ENCODE peak calls at places on chromosomes 1 and 21, in seven cellular contexts. G, O, Y, H, T, S and D are unnamed samples.

GRCh38 chr1:198680174-198680871 is 41.5 kb downstream of the PTPRC start:
- DNase-seq in S (peak), G (no peak), Y (no peak), O (no peak), H (no peak), T (no peak), D (no peak)

GRCh38 chr1:61842863-61843514 is 100.7 kb downstream of the PATJ start:
- DNase-seq in Y (peak), S (no peak), G (no peak), H (no peak), O (no peak), T (no peak), D (peak)

GRCh38 chr1:24142546-24143431 is at the start of gene IL22RA1:
- DNase-seq in Y (no peak), H (no peak), S (no peak), G (no peak), O (no peak), T (peak), D (no peak)

GRCh38 chr1:164735315-164736052 is 176.5 kb downstream of the PBX1 start:
- DNase-seq in T (no peak), G (no peak), H (no peak), S (no peak), O (no peak), Y (no peak), D (peak)

GRCh38 chr1:175757381-175758015 is 14.1 kb upstream of the TNR start:
- DNase-seq in S (no peak), T (peak), G (no peak), O (no peak), H (no peak), Y (peak), D (peak)

GRCh38 chr1:21297975-21298374 is 7.7 kb upstream of the ECE1 start:
- DNase-seq in T (no peak), G (no peak), S (no peak), H (no peak), O (peak), Y (no peak), D (peak)

GRCh38 chr1:45679123-45679522 is 7.2 kb downstream of the GPBP1L1 start:
- DNase-seq in T (no peak), G (no peak), H (no peak), S (no peak), O (no peak), Y (peak), D (peak)

GRCh38 chr1:94019327-94019726 is 101.6 kb downstream of the ABCA4 start:
- DNase-seq in O (no peak), G (no peak), T (no peak), H (no peak), Y (peak), S (no peak), D (no peak)

GRCh38 chr1:230818881-230819280 is 49.4 kb downstream of the C1orf198 start:
- DNase-seq in T (no peak), H (no peak), S (no peak), G (no peak), Y (no peak), O (no peak), D (no peak)

GRCh38 chr1:38860464-38860816 is 868 bp upstream of the RRAGC start:
- DNase-seq in S (no peak), O (no peak), H (no peak), G (no peak), T (no peak), Y (no peak), D (peak)

GRCh38 chr1:38038836-38039235 is 7.8 kb downstream of the POU3F1 start:
- DNase-seq in Y (no peak), T (no peak), G (no peak), O (no peak), H (no peak), S (no peak), D (no peak)

GRCh38 chr1:199545780-199546179 is 481.7 kb upstream of the NR5A2 start:
- DNase-seq in G (no peak), H (no peak), S (no peak), O (no peak), T (no peak), Y (peak), D (peak)

GRCh38 chr21:43659136-43660000 is at the start of the genes HSF2BP and RRP1B:
- DNase-seq in S (peak), O (peak), H (peak), Y (peak), G (no peak), T (peak), D (peak)
- TF ChIP-seq CTCF in S (no peak), O (no peak), H (no peak), Y (no peak), G (no peak), T (no peak), D (peak)

GRCh38 chr1:113881661-113882060 is 5.7 kb downstream of the BCL2L15 start:
- DNase-seq in Y (no peak), H (no peak), S (no peak), O (no peak), G (no peak), T (no peak), D (no peak)
- H3K4me3 ChIP-seq in Y (no peak), H (no peak), S (no peak), O (no peak), G (no peak), T (no peak), D (no peak)

GRCh38 chr21:25887166-25887565 is 152.4 kb downstream of the GABPA start:
- DNase-seq in T (no peak), O (no peak), S (no peak), G (no peak), H (no peak), Y (peak), D (peak)
- TF ChIP-seq CTCF in T (no peak), O (no peak), S (no peak), G (no peak), H (peak), Y (peak), D (peak)

DNA sequence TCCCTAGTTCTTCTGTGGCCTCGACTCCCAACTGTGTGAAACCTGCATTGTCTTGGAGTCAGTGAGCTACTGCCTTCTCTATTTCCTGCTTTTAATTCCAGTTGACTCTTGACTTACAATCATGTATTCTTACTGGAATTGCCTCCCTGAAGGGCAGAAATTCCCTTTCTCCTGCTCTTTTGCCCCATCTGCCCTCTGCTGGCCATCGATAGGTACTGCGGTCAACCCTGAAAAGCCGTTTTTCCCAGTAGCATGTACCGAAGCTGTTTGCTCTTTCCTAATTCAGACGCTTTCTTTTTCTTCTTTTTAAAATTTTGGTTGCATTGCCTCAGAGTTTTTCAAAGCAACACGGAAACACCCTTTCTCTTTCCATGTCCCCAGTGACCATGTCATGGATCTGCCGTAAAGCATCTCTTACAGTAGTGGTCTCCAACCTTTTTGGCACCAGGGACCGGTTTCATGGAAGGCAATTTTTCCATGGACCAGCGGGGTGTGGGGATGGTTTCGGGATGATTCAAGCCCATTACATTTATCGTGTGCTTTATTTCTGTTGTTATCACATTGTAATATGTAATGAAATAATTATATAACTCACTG is 164.2 kb upstream of the C1orf21 start:
- DNase-seq in Y (peak), S (no peak), H (no peak), G (no peak), O (peak), T (peak), D (peak)
- H3K4me3 ChIP-seq in Y (no peak), S (no peak), H (no peak), G (peak), O (no peak), T (no peak), D (peak)

GRCh38 chr1:220526294-220526693 is 1.6 kb upstream of the MARK1 start:
- DNase-seq in H (no peak), G (no peak), S (no peak), O (no peak), T (no peak), Y (peak), D (no peak)
- TF ChIP-seq CTCF in H (peak), G (no peak), S (no peak), O (no peak), T (no peak), Y (peak), D (peak)

GRCh38 chr1:169111472-169111871 is 5.0 kb downstream of the ATP1B1 start:
- DNase-seq in T (no peak), S (no peak), G (no peak), Y (no peak), O (no peak), H (no peak), D (no peak)

GRCh38 chr1:169110691-169111447 is 4.4 kb downstream of the ATP1B1 start:
- DNase-seq in Y (no peak), G (no peak), T (no peak), O (peak), S (no peak), H (no peak), D (peak)

GRCh38 chr1:169108897-169109560 is 2.5 kb downstream of the ATP1B1 start:
- DNase-seq in T (peak), S (no peak), H (peak), Y (peak), O (no peak), G (no peak), D (no peak)

GRCh38 chr1:169110265-169110664 is 3.8 kb downstream of the ATP1B1 start:
- DNase-seq in O (no peak), G (no peak), Y (no peak), S (no peak), T (peak), H (no peak), D (no peak)

GRCh38 chr1:169109561-169110134 is 3.2 kb downstream of the ATP1B1 start:
- DNase-seq in S (no peak), G (no peak), T (peak), O (no peak), Y (peak), H (peak), D (peak)
- H3K4me3 ChIP-seq in S (no peak), G (peak), T (peak), O (no peak), Y (peak), H (peak), D (peak)

GRCh38 chr1:229254910-229255541 is 15.9 kb upstream of the RAB4A start:
- DNase-seq in T (no peak), G (no peak), H (no peak), O (no peak), S (peak), Y (peak), D (peak)
- TF ChIP-seq CTCF in T (no peak), G (peak), H (no peak), O (peak), S (no peak), Y (peak), D (peak)

DNA sequence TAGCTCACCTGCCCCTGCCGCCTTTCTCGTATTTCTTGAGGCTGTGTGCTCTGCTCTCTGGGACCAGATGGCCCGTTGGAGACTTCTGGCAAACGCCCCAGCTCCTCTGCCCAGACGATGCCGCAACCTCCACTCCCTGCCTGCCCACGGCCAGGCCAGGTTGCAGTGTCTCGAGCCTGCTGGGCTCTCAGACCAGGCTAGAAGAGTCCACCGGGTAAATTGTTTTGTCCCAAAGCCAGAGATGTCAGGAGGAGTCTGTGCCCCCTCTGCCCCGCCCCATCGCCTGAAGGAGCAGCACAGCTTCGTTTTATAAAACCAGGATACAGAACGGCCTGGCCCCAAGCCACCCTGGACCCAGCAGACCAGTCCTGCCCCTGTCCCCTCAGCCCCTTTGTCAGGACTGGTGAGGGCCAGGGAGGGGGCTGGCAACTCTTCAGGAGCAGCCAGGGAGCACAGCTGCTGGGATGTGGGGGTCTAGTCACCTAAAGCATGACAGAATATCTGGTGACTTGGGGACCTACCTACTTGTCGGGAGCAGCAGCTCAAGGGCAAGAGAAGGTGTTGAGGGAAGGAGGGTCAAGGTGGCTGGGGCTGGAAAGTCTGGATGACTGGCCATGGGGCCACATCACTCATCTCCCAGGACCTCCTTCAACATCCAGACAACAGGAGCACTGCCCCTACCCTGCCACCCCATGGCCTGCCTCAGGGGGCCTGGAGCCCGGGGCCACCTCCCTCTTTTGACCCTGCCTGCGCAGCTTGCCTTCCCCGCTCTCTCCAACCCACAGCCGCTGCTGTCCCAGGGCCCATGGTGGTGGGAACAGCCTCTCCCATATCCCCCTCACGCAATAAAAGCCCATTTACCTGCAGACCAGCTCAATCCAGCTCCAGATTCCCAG is 33.9 kb upstream of the LBR start:
- DNase-seq in T (no peak), Y (no peak), H (no peak), G (no peak), O (no peak), S (no peak), D (no peak)
- H3K4me3 ChIP-seq in T (no peak), Y (no peak), H (no peak), G (no peak), O (no peak), S (no peak), D (no peak)